ENCODE peak calls at places on chromosomes 1 and 21, in seven cellular contexts. One of them, this sample, is unnamed. For H3K4me1 and H3K27me3, the result is how much of the 10 kb centered on the place peaks cover.

GRCh38 chr1:230387296-230387695 is 38.8 kb downstream of the PGBD5 start:
- DNase-seq in upper lobe of right lung: no peak
- DNase-seq in spleen: no peak
- DNase-seq in IMR-90: no peak
- DNase-seq in tibial artery: peak
- DNase-seq in BE2C: no peak
- DNase-seq in HCT116: no peak
- DNase-seq in this sample: no peak

GRCh38 chr1:67579623-67580394 is 105.2 kb upstream of the GADD45A start:
- DNase-seq in upper lobe of right lung: no peak
- DNase-seq in spleen: no peak
- DNase-seq in IMR-90: no peak
- DNase-seq in tibial artery: no peak
- DNase-seq in BE2C: no peak
- DNase-seq in HCT116: no peak
- DNase-seq in this sample: no peak

GRCh38 chr1:119569095-119569494 is 62.1 kb downstream of the HSD3B1 start:
- DNase-seq in upper lobe of right lung: no peak
- DNase-seq in spleen: no peak
- DNase-seq in IMR-90: no peak
- DNase-seq in tibial artery: no peak
- DNase-seq in BE2C: no peak
- DNase-seq in HCT116: no peak
- DNase-seq in this sample: no peak

GRCh38 chr1:78005755-78006154 is 1.0 kb downstream of the DNAJB4 start:
- DNase-seq in upper lobe of right lung: no peak
- DNase-seq in spleen: no peak
- DNase-seq in IMR-90: peak
- DNase-seq in tibial artery: no peak
- DNase-seq in BE2C: no peak
- DNase-seq in HCT116: peak
- DNase-seq in this sample: peak

GRCh38 chr21:31911138-31911907 is 38.5 kb downstream of the HUNK start:
- DNase-seq in upper lobe of right lung: no peak
- DNase-seq in spleen: no peak
- DNase-seq in IMR-90: peak
- DNase-seq in tibial artery: no peak
- DNase-seq in BE2C: peak
- DNase-seq in HCT116: no peak
- DNase-seq in this sample: no peak

GRCh38 chr1:187032982-187033705 is 204.4 kb downstream of the PLA2G4A start:
- DNase-seq in upper lobe of right lung: no peak
- DNase-seq in spleen: no peak
- DNase-seq in IMR-90: no peak
- DNase-seq in tibial artery: no peak
- DNase-seq in BE2C: no peak
- DNase-seq in HCT116: no peak
- DNase-seq in this sample: no peak

GRCh38 chr1:162200096-162200847 is 130.8 kb downstream of the NOS1AP start:
- DNase-seq in upper lobe of right lung: no peak
- DNase-seq in spleen: no peak
- DNase-seq in IMR-90: no peak
- DNase-seq in tibial artery: no peak
- DNase-seq in BE2C: no peak
- DNase-seq in HCT116: no peak
- DNase-seq in this sample: no peak

GRCh38 chr1:183632087-183632486 is 3.5 kb downstream of the ARPC5 start:
- DNase-seq in upper lobe of right lung: no peak
- DNase-seq in spleen: no peak
- DNase-seq in IMR-90: peak
- DNase-seq in tibial artery: no peak
- DNase-seq in BE2C: no peak
- DNase-seq in HCT116: no peak
- DNase-seq in this sample: no peak

GRCh38 chr21:33841561-33841960 is 74.0 kb downstream of the ATP5PO start:
- DNase-seq in upper lobe of right lung: no peak
- DNase-seq in spleen: no peak
- DNase-seq in IMR-90: no peak
- DNase-seq in tibial artery: no peak
- DNase-seq in BE2C: no peak
- DNase-seq in HCT116: no peak
- DNase-seq in this sample: no peak

GRCh38 chr1:31723828-31724359 is 20.1 kb upstream of the COL16A1 start:
- DNase-seq in upper lobe of right lung: peak
- DNase-seq in spleen: no peak
- DNase-seq in IMR-90: peak
- DNase-seq in tibial artery: no peak
- DNase-seq in BE2C: no peak
- DNase-seq in HCT116: no peak
- DNase-seq in this sample: peak

GRCh38 chr1:226722240-226722900 is 16.7 kb downstream of the ITPKB start:
- DNase-seq in upper lobe of right lung: no peak
- DNase-seq in spleen: no peak
- DNase-seq in IMR-90: no peak
- DNase-seq in tibial artery: no peak
- DNase-seq in BE2C: no peak
- DNase-seq in HCT116: no peak
- DNase-seq in this sample: no peak

GRCh38 chr1:179757958-179758357 is 14.9 kb downstream of the FAM163A start:
- DNase-seq in upper lobe of right lung: no peak
- DNase-seq in spleen: no peak
- DNase-seq in IMR-90: no peak
- DNase-seq in tibial artery: no peak
- DNase-seq in BE2C: no peak
- DNase-seq in HCT116: no peak
- DNase-seq in this sample: no peak

GRCh38 chr21:17848228-17848627 is 29.1 kb upstream of the C21orf91 start:
- DNase-seq in upper lobe of right lung: no peak
- DNase-seq in spleen: no peak
- DNase-seq in IMR-90: peak
- DNase-seq in tibial artery: peak
- DNase-seq in BE2C: no peak
- DNase-seq in HCT116: no peak
- DNase-seq in this sample: peak

GRCh38 chr21:35007348-35007747 is 41.8 kb downstream of the RUNX1 start:
- DNase-seq in upper lobe of right lung: no peak
- DNase-seq in spleen: no peak
- DNase-seq in IMR-90: no peak
- DNase-seq in tibial artery: no peak
- DNase-seq in BE2C: no peak
- DNase-seq in HCT116: no peak
- DNase-seq in this sample: no peak

GRCh38 chr1:153922076-153922837 is 515 bp downstream of the GATAD2B start:
- DNase-seq in upper lobe of right lung: no peak
- DNase-seq in spleen: no peak
- DNase-seq in IMR-90: no peak
- DNase-seq in tibial artery: peak
- DNase-seq in BE2C: peak
- DNase-seq in HCT116: no peak
- DNase-seq in this sample: peak

GRCh38 chr1:239218296-239218695 is 168.1 kb upstream of the CHRM3 start:
- DNase-seq in upper lobe of right lung: no peak
- DNase-seq in spleen: no peak
- DNase-seq in IMR-90: no peak
- DNase-seq in tibial artery: no peak
- DNase-seq in BE2C: peak
- DNase-seq in HCT116: no peak
- DNase-seq in this sample: no peak

GRCh38 chr1:204323887-204324286 is 35.8 kb downstream of the PLEKHA6 start:
- DNase-seq in upper lobe of right lung: no peak
- DNase-seq in spleen: no peak
- DNase-seq in IMR-90: peak
- DNase-seq in tibial artery: no peak
- DNase-seq in BE2C: no peak
- DNase-seq in HCT116: no peak
- DNase-seq in this sample: no peak

GRCh38 chr1:145736191-145736590 is 16.9 kb downstream of the CD160 start:
- DNase-seq in upper lobe of right lung: no peak
- DNase-seq in spleen: no peak
- DNase-seq in IMR-90: no peak
- DNase-seq in tibial artery: no peak
- DNase-seq in BE2C: no peak
- DNase-seq in HCT116: no peak
- DNase-seq in this sample: no peak

GRCh38 chr1:2289607-2290006 is 61.5 kb downstream of the SKI start:
- DNase-seq in upper lobe of right lung: no peak
- DNase-seq in spleen: no peak
- DNase-seq in IMR-90: no peak
- DNase-seq in tibial artery: no peak
- DNase-seq in BE2C: no peak
- DNase-seq in HCT116: no peak
- DNase-seq in this sample: no peak
- H3K4me3 ChIP-seq in upper lobe of right lung: no peak
- H3K4me3 ChIP-seq in spleen: no peak
- H3K4me3 ChIP-seq in IMR-90: no peak
- H3K4me3 ChIP-seq in tibial artery: no peak
- H3K4me3 ChIP-seq in BE2C: no peak
- H3K4me3 ChIP-seq in HCT116: no peak
- H3K4me3 ChIP-seq in this sample: peak

GRCh38 chr1:50422675-50422945 is 633 bp downstream of the DMRTA2 start:
- DNase-seq in upper lobe of right lung: no peak
- DNase-seq in spleen: no peak
- DNase-seq in IMR-90: no peak
- DNase-seq in tibial artery: no peak
- DNase-seq in BE2C: no peak
- DNase-seq in HCT116: no peak
- DNase-seq in this sample: no peak
- H3K4me1 ChIP-seq in upper lobe of right lung: under half
- H3K4me1 ChIP-seq in spleen: half or more
- H3K4me1 ChIP-seq in IMR-90: under half
- H3K4me1 ChIP-seq in tibial artery: half or more
- H3K4me1 ChIP-seq in BE2C: under half
- H3K4me1 ChIP-seq in HCT116: under half
- H3K4me1 ChIP-seq in this sample: under half

GRCh38 chr1:47999097-47999496 is 1.9 kb upstream of the TRABD2B start:
- DNase-seq in upper lobe of right lung: no peak
- DNase-seq in spleen: no peak
- DNase-seq in IMR-90: no peak
- DNase-seq in tibial artery: no peak
- DNase-seq in BE2C: no peak
- DNase-seq in HCT116: no peak
- DNase-seq in this sample: no peak

GRCh38 chr1:47996060-47996405 is 1.2 kb downstream of the TRABD2B start:
- DNase-seq in upper lobe of right lung: no peak
- DNase-seq in spleen: no peak
- DNase-seq in IMR-90: no peak
- DNase-seq in tibial artery: no peak
- DNase-seq in BE2C: no peak
- DNase-seq in HCT116: no peak
- DNase-seq in this sample: no peak

GRCh38 chr1:47996406-47997226 is 569 bp downstream of the TRABD2B start:
- DNase-seq in upper lobe of right lung: no peak
- DNase-seq in spleen: no peak
- DNase-seq in IMR-90: no peak
- DNase-seq in tibial artery: peak
- DNase-seq in BE2C: peak
- DNase-seq in HCT116: no peak
- DNase-seq in this sample: no peak

GRCh38 chr1:47998396-47998990 is 1.3 kb upstream of the TRABD2B start:
- DNase-seq in upper lobe of right lung: no peak
- DNase-seq in spleen: no peak
- DNase-seq in IMR-90: no peak
- DNase-seq in tibial artery: no peak
- DNase-seq in BE2C: no peak
- DNase-seq in HCT116: no peak
- DNase-seq in this sample: no peak

GRCh38 chr1:47997289-47998200 is at the start of gene TRABD2B:
- DNase-seq in upper lobe of right lung: peak
- DNase-seq in spleen: peak
- DNase-seq in IMR-90: peak
- DNase-seq in tibial artery: peak
- DNase-seq in BE2C: peak
- DNase-seq in HCT116: peak
- DNase-seq in this sample: peak
- H3K27me3 ChIP-seq in upper lobe of right lung: under half
- H3K27me3 ChIP-seq in spleen: half or more
- H3K27me3 ChIP-seq in IMR-90: under half
- H3K27me3 ChIP-seq in tibial artery: under half
- H3K27me3 ChIP-seq in BE2C: under half
- H3K27me3 ChIP-seq in HCT116: under half
- H3K27me3 ChIP-seq in this sample: under half

DNA sequence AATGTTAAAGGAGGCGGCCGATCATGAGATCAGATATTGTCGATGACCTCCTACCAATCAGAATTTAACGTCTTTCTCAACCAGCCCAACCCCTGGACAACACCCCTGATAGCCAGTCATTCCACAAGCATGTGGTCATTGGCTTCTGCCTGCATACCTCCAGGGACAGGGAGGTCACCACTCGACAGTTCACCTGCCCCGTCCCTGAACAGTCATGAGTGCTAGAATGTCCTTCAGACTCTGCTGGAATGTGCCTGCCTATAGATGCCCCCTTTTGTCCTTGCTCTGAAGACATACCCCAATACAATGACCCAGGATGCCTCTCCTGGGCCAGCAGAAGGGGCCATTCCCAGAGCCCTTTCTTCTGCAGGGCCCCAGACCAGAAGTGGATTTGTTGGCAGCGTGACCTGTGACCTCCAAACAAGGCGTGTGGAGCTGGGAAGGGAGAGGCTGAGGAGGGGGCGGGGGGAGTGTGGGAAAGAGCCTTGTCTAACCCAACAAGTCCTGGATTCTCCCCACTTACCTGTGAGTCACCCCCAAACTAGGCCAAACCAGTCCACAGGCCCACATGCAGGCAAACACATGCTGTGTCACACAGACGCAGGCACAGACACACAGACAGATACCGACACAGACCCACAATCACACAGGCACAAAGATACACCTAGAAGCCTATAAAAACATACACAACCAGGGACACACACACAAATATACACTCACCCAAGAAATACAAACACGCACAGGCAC is 2.2 kb downstream of the CRYBG2 start:
- DNase-seq in upper lobe of right lung: no peak
- DNase-seq in spleen: no peak
- DNase-seq in IMR-90: peak
- DNase-seq in tibial artery: no peak
- DNase-seq in BE2C: no peak
- DNase-seq in HCT116: peak
- DNase-seq in this sample: no peak
- H3K4me3 ChIP-seq in upper lobe of right lung: no peak
- H3K4me3 ChIP-seq in spleen: no peak
- H3K4me3 ChIP-seq in IMR-90: no peak
- H3K4me3 ChIP-seq in tibial artery: no peak
- H3K4me3 ChIP-seq in BE2C: no peak
- H3K4me3 ChIP-seq in HCT116: no peak
- H3K4me3 ChIP-seq in this sample: no peak

DNA sequence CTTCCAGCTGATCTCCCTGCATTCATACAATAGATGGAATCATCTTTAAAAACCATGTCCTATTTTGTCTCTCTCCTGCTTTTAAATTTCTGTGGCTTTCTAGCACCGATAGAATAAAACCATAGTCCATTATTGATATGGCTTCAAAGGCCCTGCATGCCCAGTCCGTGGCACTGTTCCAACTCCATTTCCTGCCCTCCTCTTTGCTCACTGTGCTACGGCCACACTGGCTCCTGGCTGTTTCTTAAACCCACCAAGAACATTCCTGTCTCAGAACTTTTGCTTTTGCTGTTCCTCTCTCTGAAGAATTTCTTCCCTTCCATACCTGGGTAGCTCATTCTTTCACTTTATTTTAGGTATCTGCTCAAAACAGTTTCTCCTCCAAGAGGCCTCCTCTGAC is 7.2 kb downstream of the SLAMF1 start:
- DNase-seq in upper lobe of right lung: no peak
- DNase-seq in spleen: no peak
- DNase-seq in IMR-90: no peak
- DNase-seq in tibial artery: no peak
- DNase-seq in BE2C: no peak
- DNase-seq in HCT116: no peak
- DNase-seq in this sample: no peak
- H3K4me1 ChIP-seq in upper lobe of right lung: under half
- H3K4me1 ChIP-seq in spleen: half or more
- H3K4me1 ChIP-seq in IMR-90: under half
- H3K4me1 ChIP-seq in tibial artery: under half
- H3K4me1 ChIP-seq in BE2C: under half
- H3K4me1 ChIP-seq in HCT116: under half
- H3K4me1 ChIP-seq in this sample: half or more

This sample was measured in CD4-positive, CD25-positive, alpha-beta regulatory T cell.